ENCODE peak calls at places on chromosomes 4 and X, in six cellular contexts. Y is H9, T is GM19239, R is ecto neural progenitor cell, Z is Kasumi-1, U is AG08395. H is an unnamed sample.
A peak's percentile ranks its signal among the peaks of the same experiment; 100 is the strongest.

GRCh38 chr4:185068837-185069236 is 50.5 kb downstream of the HELT start:
- DNase-seq in Y (peak; percentile 62), T (no peak), R (no peak), Z (no peak), U (no peak), H (no peak)

GRCh38 chr4:2366252-2367192 is 51.9 kb downstream of the ZFYVE28 start:
- DNase-seq in Y (no peak), T (no peak), R (no peak), Z (no peak), U (no peak), H (no peak)

GRCh38 chrX:148504412-148504950 is 4.1 kb downstream of the AFF2 start:
- DNase-seq in Y (peak; percentile 29), T (no peak), R (peak; percentile 56), Z (no peak), U (no peak), H (peak; percentile 47)

GRCh38 chrX:71532078-71532752 is 689 bp upstream of the OGT start:
- DNase-seq in Y (no peak), T (no peak), R (peak; percentile 43), Z (peak; percentile 21), U (no peak), H (no peak)

GRCh38 chrX:112211459-112211858 is 128.9 kb upstream of the TRPC5 start:
- DNase-seq in Y (no peak), T (no peak), R (no peak), Z (peak; percentile 0), U (peak; percentile 32), H (no peak)

GRCh38 chr4:21593268-21594002 is 355.1 kb downstream of the KCNIP4 start:
- DNase-seq in Y (no peak), T (no peak), R (no peak), Z (no peak), U (no peak), H (no peak)

GRCh38 chr4:108838451-108838850 is 75.6 kb upstream of the ETNPPL start:
- DNase-seq in Y (no peak), T (no peak), R (no peak), Z (no peak), U (no peak), H (no peak)

GRCh38 chr4:31045724-31046318 is 325.7 kb downstream of the PCDH7 start:
- DNase-seq in Y (no peak), T (no peak), R (no peak), Z (no peak), U (no peak), H (no peak)

GRCh38 chr4:139556071-139556734 is at the start of gene SETD7:
- DNase-seq in Y (peak; percentile 88), T (no peak), R (peak; percentile 84), Z (peak; percentile 61), U (peak; percentile 70), H (peak; percentile 94)